ENCODE peak calls at places on chromosomes 2 and 18, in seven cellular contexts. Y, T, W, Z, S, B and K are unnamed samples.

GRCh38 chr18:35710581-35710980 is 129.0 kb downstream of the GALNT1 start:
- DNase-seq in Y (peak), T (no peak), W (no peak), Z (no peak), S (no peak), B (no peak), K (no peak)

GRCh38 chr18:61731169-61731568 is 161.6 kb downstream of the RNF152 start:
- DNase-seq in Y (no peak), T (no peak), W (peak), Z (no peak), S (no peak), B (no peak), K (no peak)

GRCh38 chr2:178829299-178829698 is 22.1 kb upstream of the TTN start:
- DNase-seq in Y (peak), T (no peak), W (peak), Z (no peak), S (no peak), B (no peak), K (no peak)

GRCh38 chr2:226031078-226031937 is 631.8 kb downstream of the NYAP2 start:
- DNase-seq in Y (peak), T (peak), W (peak), Z (peak), S (peak), B (peak), K (peak)

GRCh38 chr18:657311-657997 is at the start of gene TYMS:
- DNase-seq in Y (peak), T (peak), W (peak), Z (peak), S (no peak), B (peak), K (peak)

GRCh38 chr2:196112408-196113039 is 43.9 kb upstream of the DNAH7 start:
- DNase-seq in Y (peak), T (no peak), W (peak), Z (no peak), S (no peak), B (no peak), K (no peak)

GRCh38 chr2:38991899-38992298 is 102.2 kb downstream of the ARHGEF33 start:
- DNase-seq in Y (no peak), T (no peak), W (no peak), Z (no peak), S (no peak), B (no peak), K (no peak)

GRCh38 chr2:65430515-65431416 is 1.6 kb downstream of the SPRED2 start:
- DNase-seq in Y (no peak), T (peak), W (peak), Z (peak), S (peak), B (peak), K (peak)

GRCh38 chr18:65363911-65364632 is 386.7 kb upstream of the CDH7 start:
- DNase-seq in Y (no peak), T (no peak), W (no peak), Z (no peak), S (no peak), B (no peak), K (no peak)

GRCh38 chr18:48842259-48843061 is 108.3 kb downstream of the SMAD7 start:
- DNase-seq in Y (no peak), T (no peak), W (no peak), Z (peak), S (peak), B (peak), K (no peak)

GRCh38 chr18:78861706-78862105 is 117.9 kb upstream of the SALL3 start:
- DNase-seq in Y (no peak), T (no peak), W (no peak), Z (no peak), S (no peak), B (no peak), K (no peak)

GRCh38 chr2:240919786-240920782 is 13.9 kb downstream of the CROCC2 start:
- DNase-seq in Y (no peak), T (peak), W (no peak), Z (no peak), S (peak), B (peak), K (no peak)

GRCh38 chr2:176817061-176817565 is 395.5 kb upstream of the HNRNPA3 start:
- DNase-seq in Y (no peak), T (peak), W (no peak), Z (no peak), S (no peak), B (no peak), K (no peak)

GRCh38 chr2:64988420-64989125 is 626 bp upstream of the SLC1A4 start:
- DNase-seq in Y (peak), T (peak), W (peak), Z (peak), S (peak), B (peak), K (peak)

GRCh38 chr18:23276456-23276855 is 141.2 kb downstream of the CABLES1 start:
- DNase-seq in Y (no peak), T (no peak), W (peak), Z (no peak), S (no peak), B (no peak), K (no peak)

GRCh38 chr2:102392942-102393341 is 30.0 kb upstream of the IL18RAP start:
- DNase-seq in Y (no peak), T (no peak), W (no peak), Z (no peak), S (no peak), B (no peak), K (no peak)

GRCh38 chr18:77030201-77030600 is 102.4 kb downstream of the MBP start:
- DNase-seq in Y (no peak), T (no peak), W (no peak), Z (no peak), S (no peak), B (no peak), K (no peak)

GRCh38 chr2:240895656-240896388 is at the start of gene MAB21L4:
- DNase-seq in Y (no peak), T (no peak), W (no peak), Z (no peak), S (no peak), B (no peak), K (no peak)

GRCh38 chr2:221529943-221530652 is 42.0 kb downstream of the EPHA4 start:
- DNase-seq in Y (peak), T (no peak), W (peak), Z (no peak), S (no peak), B (no peak), K (no peak)

GRCh38 chr2:238818576-238818975 is 29.3 kb upstream of the TWIST2 start:
- DNase-seq in Y (no peak), T (no peak), W (no peak), Z (no peak), S (no peak), B (no peak), K (no peak)

GRCh38 chr2:229454934-229455631 is 184.0 kb upstream of the PID1 start:
- DNase-seq in Y (peak), T (no peak), W (peak), Z (no peak), S (no peak), B (no peak), K (no peak)

GRCh38 chr2:235591231-235591730 is 97.4 kb downstream of the AGAP1 start:
- DNase-seq in Y (no peak), T (no peak), W (no peak), Z (no peak), S (no peak), B (no peak), K (no peak)

GRCh38 chr2:949894-950626 is 589 bp upstream of the SNTG2 start:
- DNase-seq in Y (no peak), T (peak), W (no peak), Z (no peak), S (no peak), B (no peak), K (no peak)

GRCh38 chr2:46748121-46748520 is 167.5 kb downstream of the MCFD2 start:
- DNase-seq in Y (peak), T (no peak), W (no peak), Z (no peak), S (no peak), B (no peak), K (no peak)

GRCh38 chr2:233081232-233081730 is 21.1 kb downstream of the INPP5D start:
- DNase-seq in Y (no peak), T (no peak), W (no peak), Z (no peak), S (peak), B (no peak), K (peak)

GRCh38 chr18:60019463-60019840 is 119.7 kb downstream of the PMAIP1 start:
- DNase-seq in Y (peak), T (no peak), W (peak), Z (no peak), S (no peak), B (no peak), K (no peak)

DNA sequence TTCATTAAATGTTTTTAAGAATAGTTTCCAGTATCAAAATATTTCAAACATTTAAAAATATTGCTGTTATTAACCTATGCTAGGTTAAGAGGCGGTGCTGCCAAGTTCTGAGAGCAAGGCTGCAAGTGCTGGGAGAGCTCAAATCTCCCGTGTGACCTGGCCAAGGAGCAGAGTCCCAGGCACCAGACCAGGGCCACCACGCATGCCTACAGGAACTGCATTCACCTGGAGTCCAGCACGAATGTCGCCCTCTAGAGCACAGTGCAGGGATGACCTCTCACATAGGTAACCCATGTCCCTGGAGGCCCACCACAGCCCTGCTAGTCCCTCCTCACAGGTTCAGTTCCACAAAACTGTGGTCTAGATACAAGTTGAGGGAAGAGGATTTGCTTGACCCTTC is 120.4 kb upstream of the POU3F3 start:
- DNase-seq in Y (no peak), T (peak), W (no peak), Z (no peak), S (no peak), B (peak), K (no peak)
- TF ChIP-seq CTCF in Y (no peak), T (peak), W (no peak), Z (peak), S (peak), B (no peak), K (peak)

DNA sequence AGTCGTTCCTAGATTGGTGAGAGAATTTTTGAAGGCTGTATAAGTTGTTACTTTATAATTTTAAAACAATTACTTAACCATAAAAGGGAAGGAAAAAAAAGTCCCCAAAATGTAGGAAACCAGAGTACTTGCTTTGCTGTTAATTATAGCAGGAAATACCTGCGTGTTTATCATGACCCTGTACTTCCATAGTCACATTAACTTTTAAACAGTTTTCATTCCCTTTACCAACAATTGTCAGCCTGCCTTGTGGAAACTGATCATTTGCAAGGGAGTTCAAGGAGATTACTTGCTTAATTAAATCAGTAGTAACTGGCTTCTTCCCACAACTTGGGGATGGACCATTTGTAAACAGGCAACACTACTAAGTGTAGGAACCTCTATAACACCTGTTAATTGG is 6.4 kb upstream of the ITPRID2 start:
- DNase-seq in Y (no peak), T (no peak), W (no peak), Z (no peak), S (no peak), B (no peak), K (no peak)
- TF ChIP-seq CTCF in Y (no peak), T (no peak), W (no peak), Z (no peak), S (no peak), B (no peak), K (no peak)

DNA sequence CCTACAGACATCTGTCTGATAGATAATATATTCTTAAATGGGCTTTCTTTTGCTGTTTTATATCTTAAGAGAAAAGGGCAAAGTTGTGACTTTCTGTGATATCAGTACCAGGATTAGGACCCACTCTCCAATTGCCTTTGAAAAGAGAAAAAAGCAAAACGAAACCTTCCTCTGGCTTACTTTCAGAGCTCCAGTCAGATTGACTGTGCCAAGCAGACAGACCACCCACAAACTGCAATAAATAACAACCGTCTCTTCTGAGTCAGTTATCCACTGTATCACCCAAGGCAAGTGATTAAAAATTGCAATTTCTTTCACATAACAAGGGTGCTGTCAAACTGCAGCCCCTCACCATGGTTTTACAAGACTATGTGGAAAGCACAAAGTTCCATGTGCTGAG is 230.5 kb upstream of the SETBP1 start:
- DNase-seq in Y (no peak), T (no peak), W (no peak), Z (no peak), S (no peak), B (no peak), K (no peak)
- TF ChIP-seq CTCF in Y (no peak), T (no peak), W (no peak), Z (no peak), S (no peak), B (no peak), K (no peak)

GRCh38 chr2:188204830-188205229 is 86.8 kb upstream of the GULP1 start:
- DNase-seq in Y (no peak), T (no peak), W (no peak), Z (no peak), S (no peak), B (no peak), K (no peak)
- TF ChIP-seq CTCF in Y (no peak), T (peak), W (no peak), Z (no peak), S (no peak), B (no peak), K (no peak)

DNA sequence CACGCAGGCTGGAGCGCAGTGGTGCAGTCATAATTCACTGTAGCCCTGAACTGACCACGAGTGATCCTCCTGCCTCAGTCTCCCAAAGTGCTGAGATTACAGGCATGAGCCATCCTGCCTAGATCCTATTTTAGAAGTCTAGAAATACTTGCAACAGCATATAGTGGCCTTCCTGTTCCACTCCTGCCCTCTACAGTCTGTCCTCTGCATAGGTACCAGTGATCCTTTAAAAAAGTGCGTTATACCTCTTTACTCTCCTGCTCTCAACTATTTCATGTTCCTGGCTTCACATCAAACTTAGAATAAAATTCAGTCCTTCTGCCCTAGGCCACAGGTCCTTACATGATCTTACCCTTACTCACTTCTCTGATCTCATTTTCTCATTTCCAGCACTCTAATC is 6.0 kb downstream of the COMMD1 start:
- DNase-seq in Y (no peak), T (no peak), W (no peak), Z (no peak), S (no peak), B (no peak), K (no peak)
- TF ChIP-seq CTCF in Y (no peak), T (peak), W (peak), Z (no peak), S (peak), B (no peak), K (peak)

GRCh38 chr2:23505218-23505983 is 120.4 kb downstream of the KLHL29 start:
- DNase-seq in Y (no peak), T (no peak), W (no peak), Z (no peak), S (no peak), B (no peak), K (no peak)
- TF ChIP-seq CTCF in Y (no peak), T (peak), W (no peak), Z (no peak), S (no peak), B (no peak), K (no peak)

GRCh38 chr2:42200534-42201227 is 31.5 kb downstream of the EML4 start:
- DNase-seq in Y (peak), T (no peak), W (peak), Z (no peak), S (no peak), B (no peak), K (no peak)
- TF ChIP-seq CTCF in Y (no peak), T (no peak), W (no peak), Z (no peak), S (no peak), B (no peak), K (no peak)

DNA sequence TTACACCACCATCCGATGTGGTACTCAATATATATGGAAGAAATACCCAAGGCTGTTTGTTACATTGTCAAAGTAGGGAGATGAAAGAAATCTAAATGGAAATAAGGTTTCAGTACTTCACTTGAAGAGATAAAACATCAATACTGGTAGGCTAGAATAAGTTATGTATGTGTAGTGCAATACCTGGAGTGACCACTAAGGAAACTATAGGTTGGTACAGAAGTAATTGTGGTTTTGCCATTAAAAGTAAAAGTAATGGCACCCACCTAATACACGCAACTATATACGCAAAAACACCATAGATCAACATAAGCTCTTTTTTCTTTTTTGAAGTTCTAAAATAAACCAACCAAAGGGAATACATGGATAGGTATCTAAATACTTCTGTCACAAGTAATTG is 143.2 kb upstream of the KYNU start:
- DNase-seq in Y (no peak), T (no peak), W (no peak), Z (no peak), S (no peak), B (no peak), K (no peak)
- TF ChIP-seq CTCF in Y (no peak), T (peak), W (peak), Z (no peak), S (no peak), B (peak), K (no peak)

DNA sequence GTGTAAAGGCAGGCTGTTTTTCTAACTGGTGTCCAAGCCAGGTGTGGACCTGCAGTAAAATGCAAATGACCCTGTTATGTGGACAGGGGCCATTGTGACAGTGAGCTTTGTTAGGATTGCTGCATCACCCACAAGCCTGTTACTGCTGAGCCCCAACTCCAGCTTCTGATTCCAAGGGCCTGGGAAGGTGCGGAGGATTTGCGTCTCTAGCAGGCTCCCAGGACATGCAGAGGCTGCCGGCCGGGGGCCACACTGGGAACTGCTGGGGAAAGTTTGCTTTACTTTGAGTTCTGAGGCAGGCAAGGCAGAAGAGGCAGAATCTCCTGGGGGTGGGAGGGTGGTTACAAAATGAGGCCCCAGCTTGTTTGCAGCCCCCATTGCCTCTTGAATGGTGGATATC is 164.1 kb downstream of the GLI2 start:
- DNase-seq in Y (no peak), T (no peak), W (no peak), Z (no peak), S (no peak), B (no peak), K (no peak)
- TF ChIP-seq CTCF in Y (no peak), T (peak), W (no peak), Z (no peak), S (no peak), B (no peak), K (no peak)